ENCODE peak calls at places on chromosomes 12 and 14, in five cellular contexts. H, L, F, U and O are unnamed samples.

GRCh38 chr12:127293507-127294310 is 973.3 kb upstream of the TMEM132C start:
- DNase-seq in H (peak), L (peak), F (no peak), U (peak), O (no peak)

GRCh38 chr12:54683388-54683787 is 35.2 kb upstream of the DCD start:
- DNase-seq in H (no peak), L (no peak), F (no peak), U (peak), O (no peak)

GRCh38 chr14:63174760-63175191 is 29.5 kb upstream of the RHOJ start:
- DNase-seq in H (no peak), L (peak), F (peak), U (peak), O (no peak)

GRCh38 chr12:70190252-70191010 is 52.8 kb upstream of the CNOT2 start:
- DNase-seq in H (no peak), L (no peak), F (no peak), U (no peak), O (no peak)

GRCh38 chr14:54730156-54730961 is 163.4 kb downstream of the SAMD4A start:
- DNase-seq in H (no peak), L (no peak), F (no peak), U (no peak), O (peak)

GRCh38 chr14:72291908-72292688 is 359.9 kb downstream of the RGS6 start:
- DNase-seq in H (peak), L (peak), F (peak), U (peak), O (peak)

GRCh38 chr12:39975374-39975918 is 130.4 kb downstream of the SLC2A13 start:
- DNase-seq in H (no peak), L (no peak), F (no peak), U (no peak), O (no peak)

GRCh38 chr12:52268212-52268611 is 6.2 kb upstream of the KRT86 start:
- DNase-seq in H (no peak), L (no peak), F (no peak), U (no peak), O (no peak)

GRCh38 chr12:67362526-67362925 is 93.4 kb downstream of the CAND1 start:
- DNase-seq in H (peak), L (no peak), F (no peak), U (no peak), O (no peak)

GRCh38 chr12:28884861-28885260 is 264.2 kb upstream of the FAR2 start:
- DNase-seq in H (no peak), L (no peak), F (no peak), U (no peak), O (no peak)

GRCh38 chr14:88023658-88024187 is 18.8 kb downstream of the GPR65 start:
- DNase-seq in H (no peak), L (no peak), F (peak), U (no peak), O (no peak)

GRCh38 chr12:91778938-91779400 is 366.7 kb downstream of the BTG1 start:
- DNase-seq in H (peak), L (peak), F (peak), U (no peak), O (peak)

GRCh38 chr12:40054554-40055226 is 51.2 kb downstream of the SLC2A13 start:
- DNase-seq in H (no peak), L (peak), F (no peak), U (no peak), O (no peak)

GRCh38 chr12:60992087-60992486 is 1268.1 kb upstream of the USP15 start:
- DNase-seq in H (no peak), L (no peak), F (no peak), U (no peak), O (no peak)

GRCh38 chr14:93206793-93207467 is at the start of the genes GON7 and UBR7:
- DNase-seq in H (peak), L (peak), F (peak), U (peak), O (peak)

GRCh38 chr14:93207468-93208308 is 632 bp downstream of the UBR7 start:
- DNase-seq in H (peak), L (peak), F (no peak), U (no peak), O (no peak)

GRCh38 chr14:93214598-93214997 is 7.5 kb downstream of the UBR7 start:
- DNase-seq in H (no peak), L (no peak), F (no peak), U (no peak), O (no peak)

DNA sequence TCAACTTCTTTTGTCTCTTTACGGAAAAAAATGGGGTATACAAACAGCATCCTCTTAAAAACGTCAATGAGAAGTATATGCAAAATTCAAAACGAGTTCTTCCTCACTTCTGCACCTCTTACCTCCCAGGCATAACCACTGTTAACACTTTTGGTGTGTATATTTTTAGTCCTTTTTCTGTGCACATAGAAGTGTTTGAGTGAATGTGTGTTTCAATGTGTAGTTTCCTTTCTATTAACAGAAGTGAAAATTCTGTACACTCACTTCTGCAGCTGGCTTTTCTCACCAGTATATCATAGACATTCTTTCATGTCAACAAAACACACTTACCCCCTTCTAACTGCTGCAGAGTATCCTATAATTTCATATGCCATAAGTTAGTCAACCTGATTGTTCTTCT is 5.4 kb downstream of the UBR7 start:
- DNase-seq in H (no peak), L (no peak), F (no peak), U (no peak), O (peak)
- TF ChIP-seq KDM1A in H (no peak), L (no peak), F (no peak), U (no peak), O (no peak)

DNA sequence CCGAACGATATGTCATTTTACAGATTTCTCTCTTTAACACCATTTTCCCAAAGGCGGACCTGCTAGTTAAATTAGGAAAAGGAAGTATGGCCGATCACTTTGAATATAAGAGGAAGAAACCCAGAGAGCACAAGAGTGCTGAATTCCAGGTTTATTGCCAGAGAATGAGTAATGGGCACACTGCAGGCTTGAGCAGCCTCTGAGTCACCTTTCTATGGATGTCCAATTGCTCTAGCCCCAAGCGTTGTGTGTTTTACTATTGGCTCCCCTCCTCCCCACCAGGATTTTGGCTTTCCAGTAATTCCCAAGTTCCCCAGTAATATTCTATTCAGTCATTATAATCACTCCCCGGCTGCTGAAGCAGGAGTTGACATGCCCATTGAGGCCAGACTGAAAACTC is 704.5 kb upstream of the FLRT2 start:
- DNase-seq in H (no peak), L (no peak), F (no peak), U (no peak), O (no peak)
- TF ChIP-seq KDM1A in H (no peak), L (no peak), F (no peak), U (no peak), O (no peak)

GRCh38 chr12:62785941-62786559 is 148.9 kb downstream of the PPM1H start:
- DNase-seq in H (no peak), L (peak), F (no peak), U (no peak), O (no peak)
- TF ChIP-seq KDM1A in H (no peak), L (no peak), F (no peak), U (no peak), O (no peak)

DNA sequence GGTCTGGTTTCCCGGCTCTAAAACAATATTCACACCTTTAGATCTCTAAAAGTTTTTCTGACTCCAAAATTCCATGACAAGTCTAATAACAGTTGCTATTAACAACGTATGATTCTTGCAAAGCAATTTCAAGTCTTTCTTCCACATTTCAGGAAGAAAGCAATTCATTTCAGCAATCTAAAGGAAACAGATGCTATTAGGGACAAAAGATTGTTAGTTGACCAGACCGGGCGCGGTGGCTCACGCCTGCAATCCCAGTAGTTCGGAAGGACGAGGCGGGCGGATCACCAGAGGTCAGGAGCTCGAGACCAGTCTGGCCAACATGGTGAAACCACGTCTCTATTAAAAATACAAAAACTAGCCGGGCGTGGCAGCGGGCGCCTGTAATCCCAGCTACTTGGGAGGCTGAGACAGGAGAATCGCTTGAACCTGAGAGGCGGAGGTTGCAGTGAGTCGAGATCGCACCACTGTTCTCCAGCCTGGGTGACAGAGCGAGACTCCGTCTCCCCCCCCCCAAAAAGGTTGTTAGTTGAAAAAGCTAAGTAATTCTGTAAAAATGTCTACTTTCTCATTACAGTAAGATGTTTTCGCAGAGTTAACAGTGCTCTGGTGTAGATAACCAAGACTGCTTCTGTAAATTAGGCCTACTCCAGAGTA is 1.3 kb downstream of the BTBD7 start:
- DNase-seq in H (no peak), L (no peak), F (no peak), U (no peak), O (no peak)
- TF ChIP-seq KDM1A in H (no peak), L (no peak), F (no peak), U (no peak), O (no peak)

GRCh38 chr12:122421263-122421814 is 1.1 kb downstream of the CLIP1 start:
- DNase-seq in H (peak), L (peak), F (peak), U (no peak), O (no peak)
- TF ChIP-seq KDM1A in H (no peak), L (no peak), F (no peak), U (no peak), O (no peak)

GRCh38 chr14:56561586-56561985 is 18.0 kb upstream of the TMEM260 start:
- DNase-seq in H (no peak), L (no peak), F (no peak), U (no peak), O (no peak)

DNA sequence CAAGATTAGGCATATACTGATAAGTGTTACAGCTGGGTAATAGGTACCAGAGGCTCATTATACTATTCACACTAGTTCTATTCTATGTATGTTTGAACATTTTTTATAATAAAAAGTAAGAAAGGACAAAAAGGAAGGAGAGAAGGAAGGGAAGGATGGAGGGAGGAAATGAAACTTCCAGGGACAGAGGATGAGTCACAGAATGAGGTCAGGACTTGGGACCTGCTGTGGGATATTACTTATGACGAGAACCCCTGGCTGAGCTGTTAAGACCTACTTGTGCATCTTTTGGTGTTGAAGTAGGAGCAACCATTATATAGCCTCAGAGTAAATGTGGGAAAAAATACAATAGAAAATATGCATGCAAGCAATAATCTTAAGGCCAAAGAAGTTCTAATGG is 16.7 kb upstream of the TMEM260 start:
- DNase-seq in H (no peak), L (no peak), F (no peak), U (no peak), O (no peak)
- TF ChIP-seq KDM1A in H (no peak), L (no peak), F (no peak), U (no peak), O (no peak)

GRCh38 chr14:32077081-32078029 is at the start of gene ARHGAP5:
- DNase-seq in H (no peak), L (no peak), F (peak), U (no peak), O (no peak)

GRCh38 chr14:32073537-32074189 is 3.4 kb upstream of the ARHGAP5 start:
- DNase-seq in H (peak), L (peak), F (peak), U (no peak), O (peak)

GRCh38 chr14:32076278-32077080 is 625 bp upstream of the ARHGAP5 start:
- DNase-seq in H (peak), L (peak), F (peak), U (peak), O (peak)

GRCh38 chr14:32074887-32075572 is 2.1 kb upstream of the ARHGAP5 start:
- DNase-seq in H (no peak), L (no peak), F (peak), U (no peak), O (no peak)

DNA sequence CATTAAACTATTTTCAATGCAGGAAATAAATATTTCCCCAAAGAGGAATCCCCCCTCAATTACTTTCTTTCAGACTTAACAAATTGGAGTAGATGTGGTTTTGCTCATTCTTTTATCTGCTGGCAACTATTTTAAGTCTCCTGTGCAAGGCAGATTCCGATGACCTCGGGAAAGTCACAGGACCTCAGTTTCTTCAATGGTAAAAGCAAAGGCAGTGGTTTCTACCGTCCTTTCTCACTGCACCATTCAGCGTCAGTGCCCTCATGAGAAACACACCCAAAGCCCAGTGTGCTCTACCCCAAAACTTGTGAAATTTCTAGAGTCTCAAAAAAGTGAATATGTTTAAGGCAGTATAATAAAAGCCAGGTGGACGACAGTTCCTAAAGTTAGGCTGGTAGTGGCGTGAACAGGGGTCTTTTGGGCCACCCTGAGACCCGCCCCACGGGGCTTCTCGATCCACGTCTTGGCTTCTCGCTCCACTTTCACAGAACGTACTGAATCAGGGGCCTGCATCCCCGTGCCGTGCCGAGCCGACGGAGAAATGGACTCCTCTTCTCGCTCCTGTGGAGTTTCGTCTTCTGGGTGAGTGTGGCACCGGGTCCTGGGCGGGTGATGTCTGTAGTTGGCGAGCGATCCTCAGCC is 1.3 kb upstream of the ARHGAP5 start:
- DNase-seq in H (no peak), L (peak), F (peak), U (no peak), O (no peak)
- TF ChIP-seq KDM1A in H (no peak), L (no peak), F (peak), U (no peak), O (no peak)

GRCh38 chr12:42530284-42530683 is 59.3 kb downstream of the PRICKLE1 start:
- DNase-seq in H (no peak), L (no peak), F (no peak), U (no peak), O (no peak)

GRCh38 chr12:42524716-42525115 is 64.8 kb downstream of the PRICKLE1 start:
- DNase-seq in H (no peak), L (no peak), F (no peak), U (no peak), O (no peak)

GRCh38 chr12:42525444-42525843 is 64.1 kb downstream of the PRICKLE1 start:
- DNase-seq in H (no peak), L (no peak), F (no peak), U (no peak), O (no peak)
- TF ChIP-seq KDM1A in H (no peak), L (no peak), F (no peak), U (no peak), O (no peak)

DNA sequence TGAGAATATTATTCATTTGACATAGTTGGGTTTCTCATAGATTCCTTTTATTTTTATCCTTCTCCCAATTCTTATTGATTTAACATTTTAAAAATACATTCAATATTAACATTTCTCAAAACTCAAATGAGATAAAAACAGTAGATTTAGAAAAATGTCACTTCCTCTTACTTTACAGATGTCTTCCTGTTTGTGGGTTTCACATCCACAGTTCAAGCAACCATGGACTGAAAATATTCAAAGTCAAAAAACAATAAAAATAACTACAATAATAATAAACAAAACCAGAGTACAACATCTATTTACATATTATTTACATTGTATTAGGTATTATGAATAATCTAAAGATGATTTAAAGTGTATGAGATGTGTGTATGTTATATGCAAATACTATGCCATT is 111.3 kb upstream of the SLC16A7 start:
- DNase-seq in H (no peak), L (no peak), F (no peak), U (no peak), O (no peak)
- TF ChIP-seq KDM1A in H (no peak), L (no peak), F (no peak), U (no peak), O (no peak)